ENCODE peak calls at places on chromosomes 11 and 22, in nine cellular contexts. D is stimulated activated CD4-positive, alpha-beta T cell treated with anti-CD3 and anti-CD28 coated beads, Interleukin-4, amount 100 ng/mL, for 1 hour; M is fibroblast of lung; R is progenitor cell of endocrine pancreas; H is activated T-helper 9 cell treated with anti-CD3 and anti-CD28 coated beads, Interleukin-2, amount 50 U/mL, for 16 hours; A is GM20000; F is cardiac muscle cell; P is left colon; Z is mammary epithelial cell. O is an unnamed sample.

GRCh38 chr22:16586170-16586569 is 6.4 kb downstream of the CCT8L2 start:
- DNase-seq in D (no peak), R (no peak), H (no peak), Z (no peak), M (no peak), F (no peak), P (no peak), A (no peak), O (no peak)

GRCh38 chr11:94948070-94948617 is 25.2 kb downstream of the CWC15 start:
- DNase-seq in D (no peak), P (no peak), M (peak), R (no peak), F (no peak), H (no peak), Z (peak), A (no peak), O (no peak)

GRCh38 chr22:41862160-41862529 is 29.2 kb downstream of the SREBF2 start:
- DNase-seq in M (peak), D (peak), H (peak), A (peak), R (no peak), Z (peak), P (no peak), F (no peak), O (peak)

GRCh38 chr11:61777234-61778090 is 14.9 kb downstream of the TMEM258 start:
- DNase-seq in A (peak), F (no peak), H (peak), Z (peak), D (peak), P (peak), R (no peak), M (peak), O (no peak)

GRCh38 chr22:47724751-47725150 is 962.3 kb downstream of the TBC1D22A start:
- DNase-seq in H (no peak), Z (no peak), D (no peak), A (no peak), M (no peak), F (no peak), R (no peak), P (no peak), O (no peak)

GRCh38 chr22:24894220-24894975 is 52.1 kb downstream of the LHFPL7 start:
- DNase-seq in H (no peak), Z (peak), F (peak), P (peak), M (peak), R (peak), D (no peak), A (no peak), O (no peak)

GRCh38 chr22:31019276-31019930 is 50.3 kb downstream of the TUG1 start:
- DNase-seq in D (no peak), Z (no peak), A (no peak), R (no peak), F (no peak), H (no peak), M (no peak), P (no peak), O (no peak)

GRCh38 chr11:9990221-9990973 is 303.6 kb downstream of the SBF2 start:
- DNase-seq in D (no peak), M (peak), R (no peak), A (no peak), P (no peak), F (no peak), Z (no peak), H (no peak), O (no peak)

GRCh38 chr22:45997775-45998637 is 21.0 kb upstream of the WNT7B start:
- DNase-seq in Z (no peak), H (no peak), F (no peak), M (no peak), D (no peak), P (no peak), A (no peak), R (no peak), O (no peak)

GRCh38 chr11:37643968-37644367 is 1045.9 kb upstream of the RAG2 start:
- DNase-seq in H (no peak), D (no peak), R (no peak), Z (no peak), F (no peak), M (no peak), P (no peak), A (no peak), O (no peak)

GRCh38 chr11:83502041-83502440 is 215.9 kb upstream of the CCDC90B start:
- DNase-seq in Z (no peak), F (no peak), H (no peak), R (no peak), P (no peak), M (no peak), D (no peak), A (no peak), O (no peak)

GRCh38 chr11:35615911-35616900 is 2.1 kb upstream of the FJX1 start:
- DNase-seq in A (peak), M (peak), P (no peak), D (no peak), Z (no peak), R (no peak), F (peak), H (no peak), O (no peak)

GRCh38 chr11:117631336-117632090 is 165.5 kb downstream of the DSCAML1 start:
- DNase-seq in M (no peak), Z (no peak), A (no peak), P (no peak), D (no peak), R (no peak), H (no peak), F (no peak), O (no peak)

GRCh38 chr11:125062931-125063428 is at the start of gene SLC37A2:
- DNase-seq in D (peak), A (peak), M (peak), Z (peak), H (no peak), P (peak), F (peak), R (peak), O (peak)

GRCh38 chr22:49855491-49855911 is 1.9 kb downstream of the ZBED4 start:
- DNase-seq in P (peak), R (no peak), M (peak), F (no peak), Z (peak), A (no peak), H (no peak), D (no peak), O (no peak)

GRCh38 chr11:114340311-114341131 is 44.3 kb downstream of the NNMT start:
- DNase-seq in P (peak), H (no peak), A (peak), F (peak), Z (peak), D (no peak), M (peak), R (no peak), O (peak)

GRCh38 chr22:33350961-33351360 is 292.8 kb upstream of the SYN3 start:
- DNase-seq in A (no peak), D (no peak), M (no peak), H (no peak), R (no peak), F (no peak), Z (peak), P (no peak), O (no peak)

GRCh38 chr11:114129699-114130659 is 70.5 kb downstream of the ZBTB16 start:
- DNase-seq in H (no peak), A (no peak), D (no peak), M (no peak), F (no peak), Z (no peak), P (no peak), R (no peak), O (no peak)

GRCh38 chr11:70174846-70175764 is 28.0 kb upstream of the FADD start:
- DNase-seq in D (no peak), R (no peak), Z (no peak), H (no peak), M (no peak), A (no peak), F (no peak), P (no peak), O (no peak)

GRCh38 chr11:35584321-35584720 is 33.9 kb upstream of the FJX1 start:
- DNase-seq in M (peak), R (no peak), H (no peak), Z (peak), P (no peak), A (no peak), F (no peak), D (no peak), O (no peak)

GRCh38 chr11:12636871-12637410 is 37.3 kb upstream of the TEAD1 start:
- DNase-seq in R (no peak), P (no peak), D (no peak), Z (no peak), A (no peak), H (no peak), M (no peak), F (no peak), O (no peak)

GRCh38 chr11:72553748-72554147 is 119.4 kb upstream of the CLPB start:
- DNase-seq in P (peak), H (no peak), D (no peak), R (no peak), A (peak), M (no peak), F (no peak), Z (no peak), O (no peak)

GRCh38 chr22:30584441-30584840 is 7.3 kb downstream of the PES1 start:
- DNase-seq in M (no peak), P (no peak), D (no peak), F (no peak), H (no peak), A (no peak), R (no peak), Z (no peak), O (no peak)

GRCh38 chr11:34978236-34979191 is 62.1 kb downstream of the PDHX start:
- DNase-seq in M (peak), H (no peak), A (no peak), Z (no peak), D (no peak), P (no peak), R (no peak), F (peak), O (no peak)

GRCh38 chr11:1459739-1460395 is 26.7 kb downstream of the MOB2 start:
- DNase-seq in A (no peak), M (no peak), Z (no peak), F (no peak), D (no peak), H (no peak), P (no peak), R (no peak), O (no peak)

GRCh38 chr22:49554296-49554625 is 273.4 kb downstream of the BRD1 start:
- DNase-seq in R (no peak), D (no peak), P (no peak), F (no peak), Z (no peak), M (no peak), A (no peak), H (no peak), O (no peak)

GRCh38 chr11:68282141-68282860 is 10.5 kb upstream of the C11orf24 start:
- DNase-seq in R (no peak), M (no peak), F (no peak), Z (peak), P (no peak), H (no peak), D (no peak), A (peak), O (peak)

GRCh38 chr11:100574894-100575769 is 112.0 kb upstream of the ARHGAP42 start:
- DNase-seq in D (no peak), H (no peak), Z (peak), P (no peak), A (no peak), F (peak), R (no peak), M (peak), O (no peak)

GRCh38 chr11:91795139-91795887 is 429.3 kb upstream of the FAT3 start:
- DNase-seq in H (no peak), F (no peak), M (peak), P (no peak), Z (no peak), A (no peak), D (no peak), R (no peak), O (no peak)

GRCh38 chr11:18490319-18490718 is 34.7 kb downstream of the LDHAL6A start:
- DNase-seq in H (no peak), P (no peak), A (no peak), Z (no peak), D (no peak), R (no peak), F (no peak), M (peak), O (no peak)

O was measured in GM06990.